ENCODE peak calls at places on chromosomes 1 and 21, in eight cellular contexts. B is prostate gland, C is mucosa of gallbladder, P is germinal center, U is AML-193, D is kidney tubule cell, E is NCI-H460, Y is M059J. T is an unnamed sample.

GRCh38 chr21:34986561-34987533 is 62.3 kb downstream of the RUNX1 start:
- DNase-seq in E (no peak), D (peak; percentile 57), Y (peak; percentile 98), C (peak; percentile 54), P (peak; percentile 8), U (no peak), B (no peak), T (peak; percentile 92)

GRCh38 chr1:48829446-48829845 is 52.8 kb upstream of the BEND5 start:
- DNase-seq in Y (no peak), U (no peak), E (no peak), C (no peak), B (no peak), D (no peak), P (no peak), T (no peak)

GRCh38 chr1:51313961-51314777 is 16.2 kb downstream of the TTC39A start:
- DNase-seq in U (peak; percentile 8), C (peak; percentile 26), Y (peak; percentile 88), E (no peak), D (peak; percentile 94), P (no peak), B (peak; percentile 78), T (peak; percentile 53)

GRCh38 chr1:22123901-22124404 is 18.9 kb downstream of the WNT4 start:
- DNase-seq in P (no peak), U (no peak), Y (no peak), E (no peak), C (no peak), D (no peak), B (no peak), T (no peak)

GRCh38 chr21:46538262-46538661 is 66.6 kb downstream of the S100B start:
- DNase-seq in C (no peak), U (no peak), Y (no peak), E (no peak), D (no peak), P (no peak), B (no peak), T (no peak)

GRCh38 chr1:236039736-236040670 is 24.9 kb downstream of the NID1 start:
- DNase-seq in C (peak; percentile 36), P (no peak), E (no peak), D (no peak), Y (no peak), B (no peak), U (no peak), T (peak; percentile 78)

GRCh38 chr1:191963286-191963685 is 195.0 kb upstream of the RGS18 start:
- DNase-seq in P (no peak), E (peak; percentile 14), B (no peak), C (peak; percentile 18), Y (peak; percentile 25), U (no peak), D (peak; percentile 77), T (no peak)

GRCh38 chr1:3245768-3246167 is 176.8 kb downstream of the PRDM16 start:
- DNase-seq in Y (no peak), P (no peak), C (no peak), B (no peak), D (no peak), E (no peak), U (no peak), T (no peak)

GRCh38 chr1:201138311-201138840 is 11.4 kb upstream of the ASCL5 start:
- DNase-seq in E (no peak), B (no peak), U (no peak), Y (no peak), P (no peak), C (no peak), D (no peak), T (no peak)

GRCh38 chr1:44031051-44031899 is at the start of gene SLC6A9:
- DNase-seq in C (peak; percentile 41), B (peak; percentile 47), U (no peak), Y (peak; percentile 66), P (peak; percentile 36), D (peak; percentile 24), E (peak; percentile 33), T (peak; percentile 86)

GRCh38 chr1:12147116-12147753 is 19.6 kb upstream of the TNFRSF1B start:
- DNase-seq in P (no peak), U (no peak), B (no peak), C (no peak), Y (no peak), E (no peak), D (no peak), T (no peak)

GRCh38 chr1:242206994-242207393 is 208.1 kb upstream of the MAP1LC3C start:
- DNase-seq in E (no peak), B (no peak), P (no peak), D (no peak), U (no peak), C (no peak), Y (no peak), T (no peak)

GRCh38 chr21:45575993-45576837 is 34.0 kb upstream of the SLC19A1 start:
- DNase-seq in Y (no peak), P (no peak), B (no peak), E (no peak), D (no peak), U (no peak), C (no peak), T (no peak)

GRCh38 chr1:85060038-85060437 is 11.7 kb upstream of the MCOLN3 start:
- DNase-seq in C (no peak), E (no peak), B (no peak), P (no peak), U (no peak), D (no peak), Y (no peak), T (no peak)

GRCh38 chr1:54406339-54407181 is at the start of gene SSBP3:
- DNase-seq in P (peak; percentile 98), U (peak; percentile 74), B (peak; percentile 91), E (peak; percentile 80), C (peak; percentile 92), D (peak; percentile 95), Y (peak; percentile 90), T (peak; percentile 94)

GRCh38 chr1:210234254-210234747 is 1.7 kb downstream of the SERTAD4 start:
- DNase-seq in Y (no peak), E (no peak), U (no peak), C (no peak), D (no peak), P (no peak), B (no peak), T (no peak)

GRCh38 chr1:202305168-202305567 is 36.6 kb downstream of the UBE2T start:
- DNase-seq in B (no peak), C (no peak), Y (no peak), U (no peak), P (no peak), E (no peak), D (no peak), T (no peak)

GRCh38 chr21:34845521-34846213 is 176.9 kb downstream of the CLIC6 start:
- DNase-seq in P (peak; percentile 23), B (peak; percentile 80), Y (peak; percentile 96), D (peak; percentile 84), E (peak; percentile 19), U (no peak), C (no peak), T (peak; percentile 90)

GRCh38 chr1:233114860-233115259 is 164.4 kb downstream of the NTPCR start:
- DNase-seq in P (no peak), E (no peak), U (peak; percentile 71), B (no peak), C (no peak), D (no peak), Y (no peak), T (no peak)

GRCh38 chr1:201298381-201299367 is 15.4 kb downstream of the PKP1 start:
- DNase-seq in C (peak; percentile 50), U (no peak), Y (peak; percentile 28), P (no peak), E (no peak), B (no peak), D (peak; percentile 57), T (peak; percentile 19)

GRCh38 chr1:9410737-9411297 is 118.1 kb downstream of the SPSB1 start:
- DNase-seq in U (no peak), E (no peak), B (no peak), C (no peak), Y (peak; percentile 40), D (no peak), P (no peak), T (peak; percentile 68)

GRCh38 chr1:31372961-31373896 is at the start of gene FABP3:
- DNase-seq in D (peak; percentile 80), Y (peak; percentile 78), E (no peak), P (peak; percentile 45), C (peak; percentile 86), B (peak; percentile 54), U (no peak), T (peak; percentile 73)

GRCh38 chr1:177864530-177865305 is 105.1 kb downstream of the SEC16B start:
- DNase-seq in U (no peak), B (no peak), C (no peak), P (no peak), Y (no peak), E (no peak), D (no peak), T (no peak)

GRCh38 chr1:234926574-234927311 is 201.9 kb downstream of the TOMM20 start:
- DNase-seq in P (peak; percentile 66), B (no peak), Y (no peak), U (no peak), D (no peak), C (no peak), E (no peak), T (no peak)

GRCh38 chr1:161214374-161214773 is 721 bp upstream of the FCER1G start:
- DNase-seq in U (no peak), Y (no peak), P (no peak), E (no peak), C (no peak), B (no peak), D (no peak), T (no peak)

T was measured in RPMI7951.